ENCODE peak calls at places on chromosomes 2 and 18, in five cellular contexts. P is T-helper 2 cell treated with Interferon-gamma antibody and Interleukin-4, amounts not matched to agents 5 μg/mL and 100 μg/mL, for 36 hours; J is dorsolateral prefrontal cortex; C is NCI-H2081; T is stimulated activated CD8-positive, alpha-beta memory T cell treated with anti-CD3 and anti-CD28 coated beads, Interleukin-7, amount 100 ng/mL, for 48 hours. U is an unnamed sample.

GRCh38 chr2:120531863-120532600 is 186.1 kb downstream of the INHBB start:
- DNase-seq in P (no peak), J (no peak), C (no peak), T (no peak), U (no peak)

GRCh38 chr2:1430491-1430890 is 17.2 kb downstream of the TPO start:
- DNase-seq in P (no peak), J (no peak), C (no peak), T (no peak), U (no peak)

GRCh38 chr2:217934321-217935131 is 68.3 kb downstream of the TNS1 start:
- DNase-seq in P (no peak), J (no peak), C (no peak), T (no peak), U (peak; percentile 76)

GRCh38 chr18:8516391-8517250 is 92.6 kb upstream of the RAB12 start:
- DNase-seq in P (no peak), J (no peak), C (no peak), T (no peak), U (no peak)

GRCh38 chr2:216535454-216535995 is 36.9 kb downstream of the RPL37A start:
- DNase-seq in P (no peak), J (no peak), C (no peak), T (no peak), U (peak; percentile 94)

GRCh38 chr2:11043245-11043644 is 112.0 kb upstream of the SLC66A3 start:
- DNase-seq in P (no peak), J (no peak), C (no peak), T (no peak), U (no peak)

GRCh38 chr2:112881217-112882000 is 29.6 kb upstream of the IL37 start:
- DNase-seq in P (peak; percentile 59), J (peak; percentile 60), C (no peak), T (peak; percentile 43), U (no peak)

GRCh38 chr2:207805566-207806226 is 36.0 kb upstream of the FZD5 start:
- DNase-seq in P (no peak), J (no peak), C (no peak), T (no peak), U (no peak)

GRCh38 chr2:165627463-165627862 is 158.0 kb downstream of the CSRNP3 start:
- DNase-seq in P (no peak), J (no peak), C (no peak), T (no peak), U (no peak)

GRCh38 chr2:215921884-215922283 is 91.5 kb downstream of the MREG start:
- DNase-seq in P (no peak), J (no peak), C (no peak), T (no peak), U (no peak)

GRCh38 chr18:57466745-57467144 is 31.6 kb downstream of the ONECUT2 start:
- DNase-seq in P (no peak), J (no peak), C (no peak), T (no peak), U (no peak)

GRCh38 chr2:152336103-152336853 is 1.3 kb downstream of the FMNL2 start:
- DNase-seq in P (no peak), J (peak; percentile 59), C (peak; percentile 12), T (no peak), U (peak; percentile 84)

GRCh38 chr2:7725132-7725849 is 808.1 kb downstream of the RNF144A start:
- DNase-seq in P (peak; percentile 54), J (no peak), C (no peak), T (no peak), U (no peak)

GRCh38 chr2:101956465-101957030 is 35.2 kb upstream of the IL1R2 start:
- DNase-seq in P (no peak), J (no peak), C (no peak), T (no peak), U (no peak)

GRCh38 chr2:65161551-65162100 is 31.7 kb upstream of the RAB1A start:
- DNase-seq in P (no peak), J (no peak), C (no peak), T (no peak), U (no peak)

GRCh38 chr2:29723255-29724001 is 198.0 kb downstream of the ALK start:
- DNase-seq in P (no peak), J (no peak), C (no peak), T (no peak), U (no peak)

GRCh38 chr2:27588308-27588707 is 5.5 kb downstream of the ZNF512 start:
- DNase-seq in P (no peak), J (no peak), C (no peak), T (no peak), U (no peak)

GRCh38 chr18:49745051-49746014 is 68.0 kb downstream of the ACAA2 start:
- DNase-seq in P (no peak), J (no peak), C (no peak), T (no peak), U (no peak)

GRCh38 chr2:167954500-167954899 is 292.9 kb downstream of the STK39 start:
- DNase-seq in P (no peak), J (no peak), C (no peak), T (no peak), U (no peak)

GRCh38 chr2:191325651-191326365 is 80.6 kb downstream of the MYO1B start:
- DNase-seq in P (no peak), J (no peak), C (no peak), T (no peak), U (no peak)

GRCh38 chr18:48031011-48031480 is 100.6 kb upstream of the SMAD2 start:
- DNase-seq in P (no peak), J (no peak), C (peak; percentile 53), T (no peak), U (peak; percentile 49)

GRCh38 chr2:28545590-28546195 is 49.8 kb downstream of the PLB1 start:
- DNase-seq in P (peak; percentile 56), J (no peak), C (no peak), T (peak; percentile 25), U (no peak)

GRCh38 chr2:190088917-190089316 is 26.4 kb upstream of the MSTN start:
- DNase-seq in P (no peak), J (peak; percentile 51), C (peak; percentile 77), T (peak; percentile 4), U (no peak)

GRCh38 chr2:103353754-103354153 is 591.9 kb downstream of the TMEM182 start:
- DNase-seq in P (no peak), J (no peak), C (no peak), T (no peak), U (no peak)

GRCh38 chr18:5488844-5489243 is 55.0 kb downstream of the EPB41L3 start:
- DNase-seq in P (no peak), J (no peak), C (no peak), T (no peak), U (no peak)

GRCh38 chr2:176136375-176137248 is 7.1 kb downstream of the HOXD8 start:
- DNase-seq in P (no peak), J (no peak), C (no peak), T (no peak), U (peak; percentile 81)

GRCh38 chr2:66574701-66575624 is 140.0 kb downstream of the MEIS1 start:
- DNase-seq in P (no peak), J (peak; percentile 69), C (peak; percentile 77), T (no peak), U (peak; percentile 89)

GRCh38 chr2:199810422-199811250 is 40.4 kb downstream of the FTCDNL1 start:
- DNase-seq in P (no peak), J (no peak), C (no peak), T (no peak), U (no peak)

GRCh38 chr2:67268806-67269205 is 128.3 kb upstream of the ETAA1 start:
- DNase-seq in P (no peak), J (no peak), C (no peak), T (no peak), U (no peak)